ENCODE peak calls at places on chromosomes 1 and 21, in four cellular contexts. One of them, this sample, is unnamed.

GRCh38 chr1:185786524-185786923 is 52.3 kb downstream of the HMCN1 start:
- DNase-seq in GM12878: no peak
- DNase-seq in IMR-90: peak; percentile 38
- DNase-seq in astrocyte: peak; percentile 65
- DNase-seq in this sample: peak; percentile 81

GRCh38 chr1:198776602-198777029 is 137.8 kb downstream of the PTPRC start:
- DNase-seq in GM12878: no peak
- DNase-seq in IMR-90: peak; percentile 98
- DNase-seq in astrocyte: peak; percentile 99
- DNase-seq in this sample: peak; percentile 61

GRCh38 chr1:175072131-175072941 is 4.7 kb downstream of the TNN start:
- DNase-seq in IMR-90: peak; percentile 74
- DNase-seq in astrocyte: peak; percentile 88
- DNase-seq in GM12878: no peak
- DNase-seq in this sample: no peak

GRCh38 chr1:53957231-53957818 is 11.2 kb downstream of the LRRC42 start:
- DNase-seq in GM12878: no peak
- DNase-seq in IMR-90: peak; percentile 64
- DNase-seq in astrocyte: peak; percentile 68
- DNase-seq in this sample: peak; percentile 79

GRCh38 chr1:121546830-121547680 is 362.3 kb downstream of the SRGAP2C start:
- DNase-seq in GM12878: no peak
- DNase-seq in astrocyte: peak; percentile 37
- DNase-seq in IMR-90: no peak
- DNase-seq in this sample: no peak

GRCh38 chr1:59714966-59715365 is 99.8 kb upstream of the HOOK1 start:
- DNase-seq in astrocyte: no peak
- DNase-seq in IMR-90: no peak
- DNase-seq in GM12878: no peak
- DNase-seq in this sample: no peak

GRCh38 chr1:32200226-32201010 is at the start of gene CCDC28B:
- DNase-seq in GM12878: peak; percentile 34
- DNase-seq in IMR-90: peak; percentile 81
- DNase-seq in astrocyte: peak; percentile 57
- DNase-seq in this sample: peak; percentile 96

GRCh38 chr1:150976401-150976821 is 1.8 kb upstream of the CERS2 start:
- DNase-seq in astrocyte: no peak
- DNase-seq in GM12878: no peak
- DNase-seq in IMR-90: no peak
- DNase-seq in this sample: peak; percentile 72

DNA sequence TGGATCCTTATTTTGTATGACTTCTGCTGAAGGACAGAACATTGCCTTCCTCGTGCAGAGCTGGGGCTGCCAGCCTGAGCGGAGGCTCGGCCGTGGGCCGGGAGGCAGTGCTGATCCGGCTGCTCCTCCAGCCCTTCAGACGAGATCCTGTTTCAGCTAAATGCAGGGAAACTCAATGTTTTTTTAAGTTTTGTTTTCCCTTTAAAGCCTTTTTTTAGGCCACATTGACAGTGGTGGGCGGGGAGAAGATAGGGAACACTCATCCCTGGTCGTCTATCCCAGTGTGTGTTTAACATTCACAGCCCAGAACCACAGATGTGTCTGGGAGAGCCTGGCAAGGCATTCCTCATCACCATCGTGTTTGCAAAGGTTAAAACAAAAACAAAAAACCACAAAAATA is 27.5 kb upstream of the KDM4A start:
- DNase-seq in IMR-90: peak; percentile 50
- DNase-seq in GM12878: no peak
- DNase-seq in astrocyte: peak; percentile 6
- DNase-seq in this sample: peak; percentile 98
- H3K4me2 ChIP-seq in IMR-90: no peak overlapping the region
- H3K4me2 ChIP-seq in GM12878: no peak overlapping the region
- H3K4me2 ChIP-seq in astrocyte: no peak overlapping the region
- H3K4me2 ChIP-seq in this sample: no peak overlapping the region

GRCh38 chr21:37914211-37914900 is 1.9 kb downstream of the KCNJ6 start:
- DNase-seq in astrocyte: peak; percentile 10
- DNase-seq in GM12878: no peak
- DNase-seq in IMR-90: peak; percentile 22
- DNase-seq in this sample: peak; percentile 77

GRCh38 chr21:37915941-37916794 is at the start of gene KCNJ6:
- DNase-seq in GM12878: no peak
- DNase-seq in IMR-90: peak; percentile 52
- DNase-seq in astrocyte: peak; percentile 17
- DNase-seq in this sample: peak; percentile 93

GRCh38 chr21:37917612-37918011 is 1.4 kb upstream of the KCNJ6 start:
- DNase-seq in IMR-90: peak; percentile 87
- DNase-seq in astrocyte: peak; percentile 31
- DNase-seq in GM12878: no peak
- DNase-seq in this sample: peak; percentile 76

GRCh38 chr21:37915516-37915915 is 741 bp downstream of the KCNJ6 start:
- DNase-seq in IMR-90: no peak
- DNase-seq in astrocyte: no peak
- DNase-seq in GM12878: no peak
- DNase-seq in this sample: no peak

GRCh38 chr21:37916795-37917142 is 512 bp upstream of the KCNJ6 start:
- DNase-seq in IMR-90: no peak
- DNase-seq in GM12878: no peak
- DNase-seq in astrocyte: no peak
- DNase-seq in this sample: no peak
- TF ChIP-seq CTCF in IMR-90: peak; percentile 35
- TF ChIP-seq CTCF in GM12878: no peak
- TF ChIP-seq CTCF in astrocyte: peak; percentile 16
- TF ChIP-seq CTCF in this sample: no peak

DNA sequence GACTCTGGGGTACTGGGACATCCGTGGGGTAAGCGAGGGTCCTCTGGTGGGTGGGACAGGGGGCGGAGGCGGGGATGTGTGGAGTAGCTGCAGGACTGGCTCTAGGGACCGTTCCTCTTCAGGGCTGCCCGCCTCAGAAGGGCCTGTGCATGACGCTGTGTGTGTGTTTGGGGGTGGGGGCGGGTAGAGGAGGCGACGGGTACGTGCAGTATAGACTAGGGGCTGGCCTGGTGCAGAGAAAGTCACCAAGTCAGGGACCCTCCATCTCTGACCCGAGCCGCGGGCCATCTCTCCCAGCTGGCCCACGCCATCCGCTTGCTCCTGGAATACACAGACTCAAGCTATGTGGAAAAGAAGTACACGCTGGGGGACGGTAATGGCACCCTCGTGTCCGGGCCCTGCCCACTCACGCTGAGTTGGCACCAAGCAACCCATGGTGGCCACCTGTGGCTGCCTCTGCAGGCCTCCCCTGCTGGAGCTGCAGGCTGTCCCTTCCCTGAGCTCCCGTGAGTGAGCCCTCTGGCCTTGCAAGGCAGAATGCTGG is 342 bp downstream of the GSTM5 start:
- DNase-seq in astrocyte: no peak
- DNase-seq in GM12878: no peak
- DNase-seq in IMR-90: no peak
- DNase-seq in this sample: no peak
- H2AFZ ChIP-seq in astrocyte: peak overlapping the region; percentile 69
- H2AFZ ChIP-seq in GM12878: no peak overlapping the region
- H2AFZ ChIP-seq in IMR-90: peak overlapping the region; percentile 72
- H2AFZ ChIP-seq in this sample: peak overlapping the region; percentile 46

GRCh38 chr1:47440849-47441170 is 3.0 kb downstream of the FOXD2 start:
- DNase-seq in GM12878: no peak
- DNase-seq in IMR-90: no peak
- DNase-seq in astrocyte: no peak
- DNase-seq in this sample: peak; percentile 85

GRCh38 chr1:47437518-47438320 is at the start of gene FOXD2:
- DNase-seq in GM12878: peak; percentile 59
- DNase-seq in astrocyte: peak; percentile 14
- DNase-seq in IMR-90: peak; percentile 66
- DNase-seq in this sample: peak; percentile 100

GRCh38 chr1:47440052-47440848 is 2.4 kb downstream of the FOXD2 start:
- DNase-seq in GM12878: no peak
- DNase-seq in astrocyte: no peak
- DNase-seq in IMR-90: no peak
- DNase-seq in this sample: peak; percentile 86

GRCh38 chr1:47438321-47439150 is 692 bp downstream of the FOXD2 start:
- DNase-seq in astrocyte: no peak
- DNase-seq in GM12878: no peak
- DNase-seq in IMR-90: no peak
- DNase-seq in this sample: peak; percentile 66

DNA sequence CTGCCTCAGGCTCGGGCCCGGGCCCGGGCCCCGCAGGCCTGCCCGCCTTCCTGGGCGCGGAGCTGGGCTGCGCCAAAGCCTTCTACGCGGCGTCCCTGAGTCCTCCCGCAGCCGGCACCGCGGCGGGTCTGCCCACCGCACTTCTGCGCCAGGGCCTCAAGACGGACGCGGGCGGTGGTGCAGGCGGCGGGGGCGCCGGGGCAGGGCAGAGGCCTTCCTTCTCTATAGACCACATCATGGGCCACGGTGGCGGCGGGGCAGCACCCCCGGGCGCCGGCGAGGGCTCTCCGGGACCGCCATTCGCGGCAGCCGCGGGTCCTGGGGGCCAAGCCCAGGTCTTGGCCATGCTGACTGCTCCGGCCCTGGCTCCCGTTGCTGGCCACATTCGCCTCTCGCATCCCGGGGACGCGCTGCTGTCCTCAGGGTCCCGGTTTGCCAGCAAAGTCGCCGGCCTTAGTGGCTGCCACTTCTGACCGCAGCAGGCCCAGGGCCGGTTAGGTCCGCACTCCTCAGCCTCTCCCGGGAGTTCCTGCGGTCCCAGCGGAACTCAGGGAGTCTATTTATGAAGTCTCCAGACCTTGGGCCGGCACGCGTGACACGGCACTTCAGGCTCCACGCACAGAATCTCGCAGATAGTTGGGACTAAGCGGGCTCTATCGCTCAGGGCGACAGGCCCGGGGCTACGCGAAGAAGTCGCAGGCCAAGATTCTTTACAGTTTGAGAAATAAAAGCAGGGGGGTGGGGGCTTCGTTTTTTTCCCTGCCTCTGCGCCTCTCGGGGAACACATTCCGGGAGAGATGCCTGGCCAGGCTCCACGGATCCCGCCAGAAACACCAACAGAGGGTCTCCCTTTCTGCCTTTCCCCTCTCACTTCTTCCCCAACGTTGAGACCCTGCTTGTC is 1.6 kb downstream of the FOXD2 start:
- DNase-seq in GM12878: no peak
- DNase-seq in IMR-90: no peak
- DNase-seq in astrocyte: no peak
- DNase-seq in this sample: peak; percentile 54
- H3K4me2 ChIP-seq in GM12878: no peak overlapping the region
- H3K4me2 ChIP-seq in IMR-90: no peak overlapping the region
- H3K4me2 ChIP-seq in astrocyte: no peak overlapping the region
- H3K4me2 ChIP-seq in this sample: no peak overlapping the region

GRCh38 chr1:241582921-241583321 is 50.7 kb downstream of the KMO start:
- DNase-seq in astrocyte: no peak
- DNase-seq in GM12878: no peak
- DNase-seq in IMR-90: no peak
- DNase-seq in this sample: no peak
- TF ChIP-seq CTCF in astrocyte: no peak
- TF ChIP-seq CTCF in GM12878: no peak
- TF ChIP-seq CTCF in IMR-90: no peak
- TF ChIP-seq CTCF in this sample: no peak

GRCh38 chr1:91685994-91686393 is 185.3 kb downstream of the CDC7 start:
- DNase-seq in astrocyte: no peak
- DNase-seq in GM12878: no peak
- DNase-seq in IMR-90: no peak
- DNase-seq in this sample: peak; percentile 47
- H2AFZ ChIP-seq in astrocyte: no peak overlapping the region
- H2AFZ ChIP-seq in GM12878: no peak overlapping the region
- H2AFZ ChIP-seq in IMR-90: no peak overlapping the region
- H2AFZ ChIP-seq in this sample: no peak overlapping the region